ENCODE peak calls at places on chromosomes 4 and X, in seven cellular contexts. Q, G, A, L, V, P and H are unnamed samples.

GRCh38 chr4:27270435-27270834 is 409.8 kb downstream of the STIM2 start:
- DNase-seq in Q (no peak), L (peak; percentile 44), A (no peak), V (no peak), G (no peak), P (peak; percentile 14), H (no peak)

GRCh38 chrX:45591650-45592049 is 391.0 kb upstream of the DIPK2B start:
- DNase-seq in G (no peak), P (no peak), A (no peak), L (no peak), V (no peak), Q (no peak), H (no peak)

GRCh38 chr4:2745981-2746806 is 9.9 kb downstream of the TNIP2 start:
- DNase-seq in P (no peak), Q (peak; percentile 95), A (peak; percentile 58), G (peak; percentile 93), V (no peak), L (no peak), H (no peak)

GRCh38 chr4:23728971-23729370 is 160.9 kb downstream of the PPARGC1A start:
- DNase-seq in L (no peak), P (no peak), V (no peak), A (no peak), G (no peak), Q (no peak), H (no peak)

GRCh38 chr4:78167510-78167909 is 110.4 kb downstream of the FRAS1 start:
- DNase-seq in A (no peak), G (no peak), Q (no peak), P (no peak), L (no peak), V (no peak), H (no peak)

GRCh38 chr4:23388259-23388658 is 501.6 kb downstream of the PPARGC1A start:
- DNase-seq in P (no peak), A (no peak), L (no peak), G (no peak), V (no peak), Q (no peak), H (no peak)

GRCh38 chrX:45774961-45775360 is 574.3 kb upstream of the DIPK2B start:
- DNase-seq in V (no peak), L (no peak), P (no peak), Q (no peak), G (no peak), A (no peak), H (peak; percentile 71)

GRCh38 chrX:31420711-31421151 is 348.9 kb upstream of the FTHL17 start:
- DNase-seq in G (no peak), Q (no peak), P (peak; percentile 26), V (no peak), L (no peak), A (no peak), H (no peak)

GRCh38 chrX:68183612-68184214 is 249.6 kb downstream of the OPHN1 start:
- DNase-seq in G (peak; percentile 4), Q (no peak), P (peak; percentile 40), L (peak; percentile 1), V (peak; percentile 15), A (no peak), H (no peak)

GRCh38 chr4:29770627-29771026 is 949.5 kb upstream of the PCDH7 start:
- DNase-seq in Q (no peak), A (no peak), P (no peak), V (peak; percentile 0), L (no peak), G (no peak), H (no peak)

GRCh38 chrX:68832101-68832416 is 3.2 kb downstream of the EFNB1 start:
- DNase-seq in Q (peak; percentile 66), G (peak; percentile 21), V (peak; percentile 50), A (no peak), L (peak; percentile 9), P (peak; percentile 58), H (peak; percentile 50)

GRCh38 chr4:1596393-1596792 is 87.7 kb downstream of the FAM53A start:
- DNase-seq in V (no peak), P (peak; percentile 30), G (no peak), A (no peak), Q (no peak), L (no peak), H (no peak)